ENCODE peak calls at places on chromosomes 11 and 22, in four cellular contexts. U is NCI-H2107, S is COR-L47, W is iPS-NIHi11. C is an unnamed sample.

GRCh38 chr11:47264119-47264915 is 5.6 kb upstream of the MADD start:
- DNase-seq in U (no peak), S (no peak), W (no peak), C (no peak)

GRCh38 chr11:66068154-66068821 is 1.8 kb upstream of the PACS1 start:
- DNase-seq in U (no peak), S (peak; percentile 47), W (peak; percentile 87), C (peak; percentile 53)

GRCh38 chr11:128288368-128288767 is 299.0 kb downstream of the ETS1 start:
- DNase-seq in U (no peak), S (no peak), W (no peak), C (no peak)

GRCh38 chr22:43826142-43827093 is 14.3 kb upstream of the EFCAB6 start:
- DNase-seq in U (no peak), S (peak; percentile 61), W (no peak), C (no peak)

GRCh38 chr22:27170491-27170890 is 513.1 kb downstream of the MIAT start:
- DNase-seq in U (no peak), S (no peak), W (no peak), C (no peak)

GRCh38 chr11:112751312-112751711 is 209.9 kb upstream of the NCAM1 start:
- DNase-seq in U (no peak), S (no peak), W (no peak), C (no peak)

GRCh38 chr11:1202776-1203504 is 19.9 kb upstream of the MUC5B start:
- DNase-seq in U (no peak), S (peak; percentile 34), W (peak; percentile 99), C (peak; percentile 45)

GRCh38 chr11:103581680-103582265 is 454.7 kb upstream of the DDI1 start:
- DNase-seq in U (no peak), S (peak; percentile 54), W (no peak), C (peak; percentile 86)

GRCh38 chr11:450809-451451 is 851 bp downstream of the PTDSS2 start:
- DNase-seq in U (peak; percentile 72), S (peak; percentile 64), W (peak; percentile 59), C (peak; percentile 76)

GRCh38 chr22:40346178-40347064 is at the start of gene ADSL:
- DNase-seq in U (peak; percentile 53), S (peak; percentile 80), W (peak; percentile 94), C (peak; percentile 86)

GRCh38 chr11:122695076-122695620 is 39.6 kb downstream of the UBASH3B start:
- DNase-seq in U (no peak), S (no peak), W (no peak), C (no peak)

GRCh38 chr11:911031-911889 is 650 bp upstream of the CHID1 start:
- DNase-seq in U (no peak), S (peak; percentile 24), W (no peak), C (peak; percentile 58)

GRCh38 chr11:117171648-117172051 is 6.9 kb upstream of the SIDT2 start:
- DNase-seq in U (no peak), S (no peak), W (no peak), C (no peak)

GRCh38 chr22:19951351-19951750 is 9.7 kb upstream of the TXNRD2 start:
- DNase-seq in U (no peak), S (no peak), W (no peak), C (no peak)

GRCh38 chr11:45964911-45965389 is 42.5 kb downstream of the LARGE2 start:
- DNase-seq in U (peak; percentile 48), S (peak; percentile 65), W (peak; percentile 84), C (peak; percentile 65)

GRCh38 chr11:3044915-3045314 is 12.3 kb downstream of the CARS1 start:
- DNase-seq in U (no peak), S (no peak), W (no peak), C (no peak)

GRCh38 chr11:67648140-67648795 is 2.3 kb downstream of the ACY3 start:
- DNase-seq in U (peak; percentile 14), S (peak; percentile 56), W (peak; percentile 77), C (peak; percentile 66)

GRCh38 chr22:24066260-24066659 is 55.2 kb downstream of the CABIN1 start:
- DNase-seq in U (no peak), S (no peak), W (no peak), C (no peak)

GRCh38 chr11:68653486-68654430 is 30.6 kb upstream of the GAL start:
- DNase-seq in U (no peak), S (no peak), W (no peak), C (no peak)

GRCh38 chr22:36911887-36912661 is 1.4 kb upstream of the CSF2RB start:
- DNase-seq in U (no peak), S (no peak), W (no peak), C (no peak)

GRCh38 chr11:12077535-12078280 is 32.7 kb upstream of the MICAL2 start:
- DNase-seq in U (no peak), S (no peak), W (no peak), C (no peak)

GRCh38 chr11:122776546-122776945 is 61.8 kb upstream of the CRTAM start:
- DNase-seq in U (no peak), S (no peak), W (no peak), C (no peak)

GRCh38 chr11:43943931-43944751 is 1.7 kb downstream of the C11orf96 start:
- DNase-seq in U (no peak), S (no peak), W (no peak), C (peak; percentile 38)

GRCh38 chr11:62922189-62922589 is 1.0 kb upstream of the CHRM1 start:
- DNase-seq in U (no peak), S (no peak), W (no peak), C (no peak)

GRCh38 chr11:125923012-125923579 is 18.8 kb downstream of the DDX25 start:
- DNase-seq in U (peak; percentile 33), S (peak; percentile 61), W (peak; percentile 82), C (peak; percentile 65)

GRCh38 chr11:58318532-58318931 is 40.3 kb downstream of the OR5B17 start:
- DNase-seq in U (no peak), S (no peak), W (no peak), C (no peak)

GRCh38 chr11:67044496-67044895 is 12.2 kb upstream of the RHOD start:
- DNase-seq in U (no peak), S (no peak), W (no peak), C (no peak)

C was measured in NCI-H146.